ENCODE peak calls at places on chromosomes 7 and 10, in four cellular contexts. W is small intestine, N is pancreas, V is transverse colon. L is an unnamed sample.

GRCh38 chr10:33234779-33235178 is 99.7 kb downstream of the NRP1 start:
- DNase-seq in W (no peak), N (no peak), V (no peak), L (no peak)

GRCh38 chr10:47050618-47051455 is 139.6 kb downstream of the PTPN20 start:
- DNase-seq in V (no peak), W (no peak), N (no peak), L (no peak)

GRCh38 chr10:119522747-119523426 is 19.6 kb downstream of the RGS10 start:
- DNase-seq in N (no peak), V (no peak), W (no peak), L (no peak)

GRCh38 chr10:71744897-71745658 is 25.5 kb upstream of the C10orf105 start:
- DNase-seq in W (no peak), N (no peak), V (no peak), L (no peak)

GRCh38 chr7:51111256-51111655 is 205.4 kb downstream of the COBL start:
- DNase-seq in V (no peak), N (no peak), W (no peak), L (no peak)

GRCh38 chr10:90872648-90873020 is 860 bp downstream of the RPP30 start:
- DNase-seq in V (no peak), W (no peak), N (no peak), L (no peak)

GRCh38 chr7:112009081-112009480 is 197.1 kb downstream of the DOCK4 start:
- DNase-seq in W (no peak), N (no peak), V (no peak), L (no peak)

GRCh38 chr10:34666008-34666700 is 148.9 kb downstream of the PARD3 start:
- DNase-seq in V (peak; percentile 37), W (peak; percentile 79), N (no peak), L (no peak)

GRCh38 chr7:2641406-2642393 is 9.9 kb downstream of the TTYH3 start:
- DNase-seq in N (peak; percentile 86), V (peak; percentile 74), W (peak; percentile 11), L (peak; percentile 68)

GRCh38 chr10:95478185-95478584 is 83.0 kb downstream of the SORBS1 start:
- DNase-seq in W (no peak), N (no peak), V (no peak), L (no peak)
- H3K27ac ChIP-seq in W (peak overlapping the region; percentile 55), N (peak overlapping the region; percentile 12), V (peak overlapping the region; percentile 87), L (peak overlapping the region; percentile 92)

GRCh38 chr10:91975438-91975837 is 51.9 kb downstream of the BTAF1 start:
- DNase-seq in V (no peak), N (no peak), W (no peak), L (no peak)
- H3K27ac ChIP-seq in V (no peak overlapping the region), N (no peak overlapping the region), W (no peak overlapping the region), L (no peak overlapping the region)

DNA sequence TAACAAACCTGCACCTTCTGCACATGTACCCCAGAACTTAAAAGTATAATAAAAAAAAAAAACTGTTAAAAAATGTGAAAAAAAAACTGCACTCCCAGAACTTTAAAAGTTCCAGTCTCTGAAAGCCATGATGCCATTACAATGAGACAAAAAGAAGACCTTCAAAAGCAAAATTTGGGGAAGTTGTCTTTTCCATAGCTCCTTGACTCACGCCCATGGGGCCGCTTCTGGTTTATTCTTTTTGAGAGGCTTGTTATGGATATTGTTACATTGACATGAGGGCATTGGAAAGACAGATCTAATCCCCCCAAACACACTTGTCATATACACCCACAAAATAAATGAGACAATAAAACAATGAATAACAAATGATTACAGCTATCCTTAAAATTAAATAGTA is 805 bp downstream of the BLNK start:
- DNase-seq in V (no peak), N (no peak), W (peak; percentile 22), L (no peak)
- H3K27ac ChIP-seq in V (peak overlapping the region; percentile 88), N (peak overlapping the region; percentile 95), W (peak overlapping the region; percentile 45), L (no peak overlapping the region)

DNA sequence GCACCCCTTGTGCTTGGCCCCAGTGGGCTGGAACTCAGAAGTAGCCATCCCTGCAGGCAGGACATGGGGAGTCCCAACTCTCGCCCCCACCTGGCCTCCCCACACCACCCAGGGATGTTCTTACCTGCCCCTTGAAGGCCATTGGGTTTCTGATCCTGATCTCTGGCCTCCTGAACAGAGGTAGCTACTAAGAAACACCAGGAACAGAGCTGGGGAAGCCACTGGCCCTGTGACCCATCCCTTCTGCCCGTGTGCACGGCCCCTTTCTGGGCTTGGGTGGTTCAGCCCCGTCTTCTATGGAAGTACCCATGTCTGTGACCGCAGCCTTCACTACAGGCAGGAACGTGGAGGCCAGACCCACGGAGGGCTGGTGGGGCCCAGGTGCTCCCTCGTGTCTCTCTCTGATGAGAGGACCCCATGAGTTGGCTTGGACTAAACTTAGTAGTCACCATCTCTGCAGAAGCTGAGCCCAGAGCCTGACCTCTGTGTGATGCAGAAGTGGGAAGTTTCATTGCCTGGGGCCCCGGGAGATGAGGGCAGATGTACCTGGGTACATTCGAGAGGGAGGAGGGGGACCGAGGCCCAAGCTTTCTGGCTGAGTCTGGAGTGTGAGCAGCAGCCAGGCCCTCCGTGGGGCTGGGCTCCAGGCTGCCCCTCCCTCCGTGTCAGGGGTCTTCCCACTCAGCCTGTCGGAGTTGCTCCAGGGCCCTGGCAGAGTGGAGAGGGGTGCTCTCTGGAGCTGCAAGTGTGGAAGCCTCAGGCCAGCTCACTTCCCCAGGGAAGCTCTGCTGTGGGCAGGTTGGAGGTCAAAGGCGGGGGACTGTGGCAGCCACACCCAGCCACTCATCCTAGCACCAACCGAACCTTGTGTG is 81.0 kb downstream of the MKI67 start:
- DNase-seq in N (no peak), V (no peak), W (no peak), L (no peak)
- H3K27ac ChIP-seq in N (no peak overlapping the region), V (no peak overlapping the region), W (no peak overlapping the region), L (no peak overlapping the region)